ENCODE peak calls at places on chromosomes 7 and 10, in eight cellular contexts. O, X, D, P, N, K, Q and B are unnamed samples. For H3K36me3, the result is how much of the 10 kb centered on the place peaks cover.

GRCh38 chr10:18616337-18616736 is 35.0 kb downstream of the NSUN6 start:
- DNase-seq in O (no peak), P (no peak), K (no peak), Q (no peak), N (no peak), D (peak), X (no peak), B (no peak)

GRCh38 chr7:37713613-37714012 is 30.0 kb downstream of the GPR141 start:
- DNase-seq in P (no peak), Q (no peak), K (no peak), O (no peak), X (no peak), N (no peak), D (no peak), B (no peak)

GRCh38 chr7:44713680-44714335 is 34.8 kb upstream of the ZMIZ2 start:
- DNase-seq in O (no peak), X (no peak), K (no peak), P (no peak), N (no peak), Q (no peak), D (no peak), B (no peak)

GRCh38 chr7:98200364-98200763 is 10.9 kb upstream of the BHLHA15 start:
- DNase-seq in D (no peak), X (no peak), N (no peak), P (no peak), K (no peak), O (no peak), Q (no peak), B (no peak)

GRCh38 chr7:120553497-120553896 is 280.5 kb downstream of the KCND2 start:
- DNase-seq in N (no peak), Q (no peak), P (no peak), K (no peak), X (no peak), D (no peak), O (no peak), B (no peak)

GRCh38 chr7:129646369-129647021 is 35.0 kb downstream of the NRF1 start:
- DNase-seq in Q (no peak), N (no peak), P (no peak), X (no peak), D (no peak), O (no peak), K (no peak), B (no peak)

GRCh38 chr10:105675333-105675732 is 1034.2 kb downstream of the SORCS3 start:
- DNase-seq in P (no peak), N (no peak), X (no peak), D (no peak), O (no peak), K (no peak), Q (no peak), B (no peak)

GRCh38 chr7:110759069-110759468 is 331.9 kb upstream of the LRRN3 start:
- DNase-seq in O (no peak), N (no peak), D (peak), X (no peak), K (no peak), P (no peak), Q (no peak), B (no peak)

GRCh38 chr7:42671627-42672026 is 240.2 kb downstream of the C7orf25 start:
- DNase-seq in Q (no peak), O (no peak), P (no peak), K (no peak), X (no peak), D (peak), N (no peak), B (no peak)

GRCh38 chr7:159130199-159130775 is 14.4 kb downstream of the VIPR2 start:
- DNase-seq in N (no peak), D (no peak), Q (no peak), K (no peak), X (no peak), P (no peak), O (no peak), B (no peak)

GRCh38 chr10:117878626-117879025 is 168.1 kb downstream of the RAB11FIP2 start:
- DNase-seq in Q (no peak), N (no peak), X (no peak), K (no peak), O (no peak), P (no peak), D (no peak), B (no peak)

GRCh38 chr10:82847242-82847641 is 972.2 kb downstream of the NRG3 start:
- DNase-seq in X (no peak), O (no peak), Q (no peak), P (no peak), N (no peak), D (no peak), K (no peak), B (no peak)

DNA sequence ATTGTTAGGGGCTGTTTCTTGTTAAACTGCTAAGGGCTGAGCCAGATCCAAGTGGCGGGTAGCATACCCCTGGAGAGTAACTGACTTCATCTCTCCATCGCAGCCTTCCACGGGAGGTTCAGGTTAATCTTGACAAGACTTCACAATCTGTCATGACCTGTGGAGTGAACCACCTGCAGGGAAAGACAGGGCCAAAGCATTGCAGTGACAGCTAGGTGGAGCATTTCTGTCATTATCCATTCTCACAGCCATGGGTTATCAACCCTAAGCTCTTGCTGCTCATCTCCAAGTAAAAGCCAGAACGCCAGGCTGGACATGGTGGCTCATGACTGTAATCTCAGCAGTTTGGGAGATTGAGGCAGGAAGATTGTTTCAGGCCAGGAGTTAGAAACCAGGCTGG is 17.2 kb downstream of the ABCC2 start:
- DNase-seq in X (no peak), D (no peak), P (no peak), N (no peak), Q (no peak), O (no peak), K (no peak), B (no peak)
- H3K36me3 ChIP-seq in X (under half), D (under half), P (under half), N (under half), Q (under half), O (under half), K (under half), B (under half)

GRCh38 chr7:248732-249435 is 41.1 kb upstream of the FOXL3 start:
- DNase-seq in K (no peak), P (no peak), N (no peak), X (no peak), Q (no peak), O (no peak), D (no peak), B (no peak)
- H3K36me3 ChIP-seq in K (under half), P (half or more), N (half or more), X (under half), Q (half or more), O (under half), D (under half), B (under half)

GRCh38 chr10:133042061-133042460 is 45.7 kb upstream of the ADGRA1 start:
- DNase-seq in O (no peak), X (no peak), K (no peak), D (no peak), N (no peak), P (no peak), Q (no peak), B (peak)

GRCh38 chr10:133042816-133043215 is 44.9 kb upstream of the ADGRA1 start:
- DNase-seq in N (no peak), O (no peak), Q (no peak), P (no peak), X (no peak), K (no peak), D (no peak), B (no peak)

GRCh38 chr10:133043541-133044225 is 44.0 kb upstream of the ADGRA1 start:
- DNase-seq in O (no peak), D (no peak), Q (no peak), X (no peak), N (no peak), P (no peak), K (no peak), B (no peak)

GRCh38 chr10:133045556-133046483 is 41.9 kb upstream of the ADGRA1 start:
- DNase-seq in N (no peak), Q (no peak), P (no peak), X (no peak), K (no peak), D (no peak), O (no peak), B (no peak)

DNA sequence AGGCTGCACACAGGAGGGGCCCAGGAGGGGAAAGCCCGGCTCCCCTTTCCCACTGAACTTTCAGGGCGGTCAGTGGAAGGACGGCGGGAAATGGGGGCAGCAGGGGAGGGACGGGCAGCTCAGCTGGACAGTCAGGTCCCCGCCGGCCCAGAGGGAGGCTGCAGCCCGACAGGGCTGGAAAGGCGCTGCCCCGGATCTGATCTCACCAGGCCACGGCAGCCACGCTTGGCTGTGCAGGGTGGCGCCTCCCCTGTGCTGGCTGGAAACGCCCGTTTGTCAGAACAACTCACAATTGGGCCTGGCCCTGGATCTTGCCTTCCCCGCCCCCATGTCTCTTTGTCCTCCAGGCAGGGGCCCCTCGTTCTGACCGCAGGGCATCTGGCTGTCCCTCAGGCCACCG is 43.2 kb upstream of the ADGRA1 start:
- DNase-seq in X (no peak), P (no peak), K (no peak), Q (no peak), D (no peak), O (no peak), N (no peak), B (no peak)
- H3K36me3 ChIP-seq in X (under half), P (under half), K (under half), Q (under half), D (under half), O (under half), N (under half), B (under half)

DNA sequence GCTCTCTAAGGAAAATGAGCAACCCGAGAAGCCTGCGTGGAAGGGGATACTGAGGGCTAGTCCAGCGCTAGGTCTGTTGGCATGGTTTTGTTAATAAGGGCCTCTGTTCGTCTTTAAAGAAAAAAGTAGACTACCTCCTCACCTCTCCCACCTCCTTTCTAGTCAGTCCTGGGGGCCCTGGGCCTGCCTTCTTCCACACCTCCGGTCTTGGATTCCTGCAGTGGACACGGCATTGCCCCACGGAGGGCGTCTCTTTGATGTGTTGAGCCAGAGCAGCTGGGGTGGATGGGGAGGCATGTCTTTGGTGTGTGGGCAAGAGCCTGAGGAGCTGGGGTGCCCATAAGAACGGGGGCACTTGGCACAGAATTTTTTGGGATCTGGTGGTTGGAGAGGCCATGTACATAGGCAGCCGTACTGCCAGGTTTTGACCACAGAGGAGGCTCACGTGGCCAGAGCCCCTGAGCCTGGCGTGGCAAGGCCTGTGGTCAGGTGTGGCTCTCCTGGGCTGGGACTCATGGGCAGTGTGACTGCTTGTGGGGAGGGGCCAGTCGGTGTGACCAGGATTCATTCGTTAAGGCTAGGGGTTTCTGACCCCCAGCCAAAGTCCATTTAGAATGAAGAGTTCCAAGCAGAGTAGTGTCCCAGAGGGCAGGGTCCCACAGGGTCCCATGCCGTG is 38.1 kb downstream of the AGAP3 start:
- DNase-seq in D (no peak), O (no peak), X (no peak), N (no peak), Q (no peak), P (no peak), K (no peak), B (no peak)
- H3K36me3 ChIP-seq in D (under half), O (under half), X (under half), N (half or more), Q (under half), P (half or more), K (under half), B (under half)